ENCODE peak calls at places on chromosomes 13 and 19, in eight cellular contexts. One of them, this sample, is unnamed.

GRCh38 chr19:58518261-58519086 is 1.1 kb downstream of the ZBTB45 start:
- DNase-seq in brain microvascular endothelial cell: no peak
- DNase-seq in right atrium auricular region: no peak
- DNase-seq in cardiac muscle cell: no peak
- DNase-seq in fibroblast of lung: no peak
- DNase-seq in tibial artery: no peak
- DNase-seq in AG09309: no peak
- DNase-seq in CD8-positive, alpha-beta T cell: no peak
- DNase-seq in this sample: no peak

GRCh38 chr13:21326155-21327030 is 132.7 kb downstream of the ZDHHC20 start:
- DNase-seq in fibroblast of lung: peak
- DNase-seq in brain microvascular endothelial cell: peak
- DNase-seq in tibial artery: no peak
- DNase-seq in right atrium auricular region: no peak
- DNase-seq in CD8-positive, alpha-beta T cell: peak
- DNase-seq in AG09309: peak
- DNase-seq in cardiac muscle cell: peak
- DNase-seq in this sample: peak

GRCh38 chr13:109297628-109298027 is 488.8 kb downstream of the IRS2 start:
- DNase-seq in tibial artery: no peak
- DNase-seq in AG09309: peak
- DNase-seq in CD8-positive, alpha-beta T cell: no peak
- DNase-seq in fibroblast of lung: peak
- DNase-seq in right atrium auricular region: no peak
- DNase-seq in brain microvascular endothelial cell: peak
- DNase-seq in cardiac muscle cell: no peak
- DNase-seq in this sample: peak

GRCh38 chr19:21694171-21694906 is 73.0 kb downstream of the ZNF100 start:
- DNase-seq in brain microvascular endothelial cell: no peak
- DNase-seq in tibial artery: no peak
- DNase-seq in fibroblast of lung: no peak
- DNase-seq in AG09309: no peak
- DNase-seq in CD8-positive, alpha-beta T cell: no peak
- DNase-seq in right atrium auricular region: no peak
- DNase-seq in cardiac muscle cell: no peak
- DNase-seq in this sample: no peak

GRCh38 chr13:29624997-29625396 is 29.5 kb upstream of the SLC7A1 start:
- DNase-seq in cardiac muscle cell: no peak
- DNase-seq in brain microvascular endothelial cell: no peak
- DNase-seq in AG09309: no peak
- DNase-seq in CD8-positive, alpha-beta T cell: no peak
- DNase-seq in fibroblast of lung: no peak
- DNase-seq in right atrium auricular region: no peak
- DNase-seq in tibial artery: no peak
- DNase-seq in this sample: no peak

GRCh38 chr13:42968906-42969305 is 23.1 kb downstream of the EPSTI1 start:
- DNase-seq in cardiac muscle cell: no peak
- DNase-seq in tibial artery: no peak
- DNase-seq in right atrium auricular region: no peak
- DNase-seq in CD8-positive, alpha-beta T cell: no peak
- DNase-seq in fibroblast of lung: no peak
- DNase-seq in brain microvascular endothelial cell: no peak
- DNase-seq in AG09309: no peak
- DNase-seq in this sample: no peak

GRCh38 chr19:49786432-49786831 is 19.6 kb downstream of the AP2A1 start:
- DNase-seq in fibroblast of lung: peak
- DNase-seq in right atrium auricular region: peak
- DNase-seq in cardiac muscle cell: peak
- DNase-seq in CD8-positive, alpha-beta T cell: no peak
- DNase-seq in brain microvascular endothelial cell: peak
- DNase-seq in tibial artery: peak
- DNase-seq in AG09309: peak
- DNase-seq in this sample: peak

GRCh38 chr13:30774214-30774730 is 38.9 kb downstream of the ALOX5AP start:
- DNase-seq in AG09309: no peak
- DNase-seq in fibroblast of lung: no peak
- DNase-seq in CD8-positive, alpha-beta T cell: no peak
- DNase-seq in tibial artery: no peak
- DNase-seq in right atrium auricular region: no peak
- DNase-seq in brain microvascular endothelial cell: no peak
- DNase-seq in cardiac muscle cell: no peak
- DNase-seq in this sample: no peak

GRCh38 chr13:112065867-112066623 is 904 bp upstream of the SOX1 start:
- DNase-seq in brain microvascular endothelial cell: no peak
- DNase-seq in right atrium auricular region: no peak
- DNase-seq in CD8-positive, alpha-beta T cell: no peak
- DNase-seq in AG09309: no peak
- DNase-seq in fibroblast of lung: no peak
- DNase-seq in tibial artery: no peak
- DNase-seq in cardiac muscle cell: no peak
- DNase-seq in this sample: no peak

DNA sequence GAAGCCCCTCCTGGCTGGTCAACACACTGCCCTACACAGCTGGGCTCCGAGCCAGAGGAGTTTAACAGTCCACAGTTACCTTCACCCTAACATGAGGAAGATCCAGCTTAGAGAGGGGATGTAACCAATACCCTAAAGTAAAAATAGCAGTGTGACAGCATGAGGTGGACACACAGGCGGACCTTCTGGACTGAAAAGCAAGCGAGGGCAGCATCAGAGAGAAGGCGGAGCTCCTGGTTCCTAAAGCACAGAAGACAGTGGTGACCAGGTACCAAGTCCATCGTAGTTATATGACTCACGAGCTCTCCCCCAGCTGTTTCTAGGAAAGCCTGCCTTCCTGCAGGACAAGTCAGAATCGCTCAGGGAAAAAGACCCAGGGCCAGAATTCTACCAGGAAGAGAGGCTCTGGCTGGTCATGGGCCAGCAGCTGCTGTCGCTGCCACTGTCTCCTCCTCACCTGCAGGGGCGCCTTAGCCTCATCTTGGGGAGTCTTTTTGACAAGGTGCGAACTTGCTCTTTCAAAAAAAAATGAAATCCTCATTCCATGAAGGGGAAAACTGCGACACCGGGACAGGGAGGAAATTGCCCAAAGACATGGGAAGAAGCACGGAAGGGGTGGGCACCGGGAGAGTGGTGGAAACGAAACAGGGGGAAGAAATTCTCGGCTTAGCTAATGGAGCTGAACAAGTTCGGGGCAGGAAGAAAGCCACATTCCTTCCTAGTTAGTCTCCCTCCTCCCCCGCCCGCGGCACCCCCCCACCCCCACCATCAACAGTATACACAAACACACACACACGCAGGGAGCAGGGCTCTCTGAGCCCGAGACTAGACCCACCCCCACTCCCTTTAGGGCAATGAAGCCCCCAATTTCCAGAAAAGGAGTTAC is 1.7 kb downstream of the ELL start:
- DNase-seq in cardiac muscle cell: peak
- DNase-seq in brain microvascular endothelial cell: peak
- DNase-seq in fibroblast of lung: peak
- DNase-seq in CD8-positive, alpha-beta T cell: peak
- DNase-seq in AG09309: no peak
- DNase-seq in right atrium auricular region: peak
- DNase-seq in tibial artery: peak
- DNase-seq in this sample: peak
- TF ChIP-seq CTCF in cardiac muscle cell: peak
- TF ChIP-seq CTCF in brain microvascular endothelial cell: peak
- TF ChIP-seq CTCF in fibroblast of lung: peak
- TF ChIP-seq CTCF in CD8-positive, alpha-beta T cell: peak
- TF ChIP-seq CTCF in AG09309: peak
- TF ChIP-seq CTCF in right atrium auricular region: peak
- TF ChIP-seq CTCF in tibial artery: peak
- TF ChIP-seq CTCF in this sample: peak

GRCh38 chr19:12784871-12785430 is 6.3 kb upstream of the JUNB start:
- DNase-seq in brain microvascular endothelial cell: no peak
- DNase-seq in CD8-positive, alpha-beta T cell: no peak
- DNase-seq in tibial artery: no peak
- DNase-seq in AG09309: no peak
- DNase-seq in cardiac muscle cell: no peak
- DNase-seq in right atrium auricular region: no peak
- DNase-seq in fibroblast of lung: no peak
- DNase-seq in this sample: peak
- H3K4me3 ChIP-seq in brain microvascular endothelial cell: no peak
- H3K4me3 ChIP-seq in CD8-positive, alpha-beta T cell: no peak
- H3K4me3 ChIP-seq in tibial artery: no peak
- H3K4me3 ChIP-seq in AG09309: no peak
- H3K4me3 ChIP-seq in cardiac muscle cell: no peak
- H3K4me3 ChIP-seq in right atrium auricular region: no peak
- H3K4me3 ChIP-seq in fibroblast of lung: no peak
- H3K4me3 ChIP-seq in this sample: no peak

GRCh38 chr19:5191091-5191490 is 149.5 kb downstream of the PTPRS start:
- DNase-seq in cardiac muscle cell: no peak
- DNase-seq in AG09309: no peak
- DNase-seq in right atrium auricular region: no peak
- DNase-seq in fibroblast of lung: peak
- DNase-seq in brain microvascular endothelial cell: no peak
- DNase-seq in CD8-positive, alpha-beta T cell: no peak
- DNase-seq in tibial artery: no peak
- DNase-seq in this sample: no peak
- TF ChIP-seq CTCF in cardiac muscle cell: no peak
- TF ChIP-seq CTCF in AG09309: no peak
- TF ChIP-seq CTCF in right atrium auricular region: no peak
- TF ChIP-seq CTCF in fibroblast of lung: no peak
- TF ChIP-seq CTCF in brain microvascular endothelial cell: no peak
- TF ChIP-seq CTCF in CD8-positive, alpha-beta T cell: no peak
- TF ChIP-seq CTCF in tibial artery: no peak
- TF ChIP-seq CTCF in this sample: no peak

DNA sequence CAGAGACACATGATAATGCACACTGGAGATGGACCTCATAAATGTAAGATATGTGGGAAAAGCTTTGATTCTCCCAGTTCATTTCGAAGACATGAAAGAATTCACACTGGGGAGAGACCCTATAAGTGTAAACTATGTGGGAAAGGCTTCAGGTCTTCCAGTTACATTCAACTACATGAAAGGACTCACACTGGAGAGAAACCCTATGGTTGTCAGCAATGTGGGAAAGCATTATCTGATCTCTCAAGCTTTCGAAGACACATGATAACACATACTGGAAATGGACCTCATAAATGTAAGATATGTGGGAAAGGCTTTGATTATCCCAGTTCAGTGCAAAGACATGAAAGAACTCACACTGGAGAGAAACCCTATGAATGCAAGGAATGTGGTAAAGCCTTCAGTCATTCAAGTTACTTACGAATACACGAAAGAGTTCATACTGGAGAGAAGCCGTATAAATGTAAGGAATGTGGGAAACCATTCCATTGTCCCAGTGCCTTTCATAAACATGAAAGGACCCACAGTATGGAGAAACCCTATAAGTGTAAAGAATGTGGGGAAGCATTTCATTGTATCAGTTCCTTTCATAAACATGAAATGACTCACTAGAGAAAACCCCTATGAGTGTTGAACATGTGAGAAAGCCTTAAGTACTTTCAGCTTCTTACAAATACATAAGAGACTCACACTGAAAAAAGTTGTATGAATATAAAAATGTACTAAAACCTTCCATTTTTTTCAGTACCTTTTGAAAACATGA is 14.7 kb downstream of the ZNF441 start:
- DNase-seq in tibial artery: no peak
- DNase-seq in fibroblast of lung: peak
- DNase-seq in CD8-positive, alpha-beta T cell: no peak
- DNase-seq in brain microvascular endothelial cell: no peak
- DNase-seq in right atrium auricular region: no peak
- DNase-seq in cardiac muscle cell: no peak
- DNase-seq in AG09309: no peak
- DNase-seq in this sample: peak
- H3K4me3 ChIP-seq in tibial artery: no peak
- H3K4me3 ChIP-seq in fibroblast of lung: no peak
- H3K4me3 ChIP-seq in CD8-positive, alpha-beta T cell: peak
- H3K4me3 ChIP-seq in brain microvascular endothelial cell: no peak
- H3K4me3 ChIP-seq in right atrium auricular region: no peak
- H3K4me3 ChIP-seq in cardiac muscle cell: no peak
- H3K4me3 ChIP-seq in AG09309: no peak
- H3K4me3 ChIP-seq in this sample: no peak

DNA sequence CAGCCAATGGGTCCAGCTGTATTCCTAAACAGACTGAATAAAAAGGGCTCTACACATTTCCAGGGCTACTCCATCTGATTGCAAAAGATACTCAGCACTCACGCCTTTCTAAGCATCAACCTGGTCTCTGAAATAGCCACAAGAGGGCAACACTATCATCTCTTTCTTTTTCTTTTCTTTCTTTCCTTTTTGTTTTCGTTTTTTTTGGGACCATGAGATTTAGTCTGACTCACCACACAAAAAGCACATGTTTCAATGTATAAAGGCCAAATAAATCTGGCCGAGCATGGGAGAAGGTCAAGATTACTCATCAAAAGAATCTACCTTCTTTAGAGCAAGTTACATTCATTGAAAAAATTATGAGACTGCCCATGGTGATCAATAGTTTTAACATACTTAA is 805.6 kb upstream of the ARGLU1 start:
- DNase-seq in tibial artery: no peak
- DNase-seq in AG09309: peak
- DNase-seq in cardiac muscle cell: peak
- DNase-seq in brain microvascular endothelial cell: peak
- DNase-seq in fibroblast of lung: peak
- DNase-seq in right atrium auricular region: no peak
- DNase-seq in CD8-positive, alpha-beta T cell: no peak
- DNase-seq in this sample: peak
- TF ChIP-seq CTCF in tibial artery: peak
- TF ChIP-seq CTCF in AG09309: peak
- TF ChIP-seq CTCF in cardiac muscle cell: peak
- TF ChIP-seq CTCF in brain microvascular endothelial cell: peak
- TF ChIP-seq CTCF in fibroblast of lung: peak
- TF ChIP-seq CTCF in right atrium auricular region: no peak
- TF ChIP-seq CTCF in CD8-positive, alpha-beta T cell: no peak
- TF ChIP-seq CTCF in this sample: peak

GRCh38 chr13:35255241-35255640 is 221.2 kb downstream of the MAB21L1 start:
- DNase-seq in brain microvascular endothelial cell: no peak
- DNase-seq in fibroblast of lung: no peak
- DNase-seq in tibial artery: no peak
- DNase-seq in CD8-positive, alpha-beta T cell: no peak
- DNase-seq in right atrium auricular region: no peak
- DNase-seq in cardiac muscle cell: no peak
- DNase-seq in AG09309: no peak
- DNase-seq in this sample: no peak
- H3K4me3 ChIP-seq in brain microvascular endothelial cell: no peak
- H3K4me3 ChIP-seq in fibroblast of lung: no peak
- H3K4me3 ChIP-seq in tibial artery: no peak
- H3K4me3 ChIP-seq in CD8-positive, alpha-beta T cell: no peak
- H3K4me3 ChIP-seq in right atrium auricular region: no peak
- H3K4me3 ChIP-seq in cardiac muscle cell: no peak
- H3K4me3 ChIP-seq in AG09309: no peak
- H3K4me3 ChIP-seq in this sample: no peak

DNA sequence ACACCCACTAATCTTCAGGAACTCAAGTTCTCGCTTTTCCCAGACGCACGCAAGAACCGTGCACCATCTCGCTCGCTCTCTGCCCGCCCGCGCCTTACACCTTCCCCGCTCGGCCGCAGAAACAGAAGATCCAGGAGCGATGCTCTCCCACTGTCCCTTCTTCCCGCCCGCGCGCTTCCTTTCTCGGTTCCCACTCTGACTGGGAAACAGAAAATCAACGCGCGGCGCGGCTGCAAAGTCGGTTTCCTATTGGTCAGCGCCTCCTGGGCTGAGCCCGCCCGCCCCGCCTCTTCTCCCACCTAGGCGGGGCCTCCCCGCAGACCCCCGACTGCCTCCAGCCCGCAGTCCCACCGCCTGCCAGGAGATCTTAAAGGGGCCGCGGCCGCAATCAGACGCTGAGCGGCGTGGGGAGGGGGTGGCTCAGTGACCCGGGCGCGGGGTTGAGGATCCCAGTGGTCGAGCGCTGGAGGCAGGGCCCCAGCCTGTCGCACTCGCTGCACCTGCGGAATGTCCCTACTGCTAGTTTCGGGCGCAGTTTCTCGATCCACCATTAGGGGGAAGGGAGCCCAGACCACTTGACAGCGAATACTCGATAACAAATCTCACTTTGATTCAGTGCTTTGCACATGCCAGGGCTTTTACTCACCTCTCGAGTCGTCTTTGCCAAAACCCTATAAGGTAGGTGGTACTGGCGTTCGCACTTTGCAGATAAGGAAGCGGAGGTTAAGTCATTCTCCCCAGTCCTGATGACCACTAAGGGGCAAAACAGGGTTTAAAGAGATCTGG is 700 bp upstream of the SLC25A23 start:
- DNase-seq in AG09309: peak
- DNase-seq in right atrium auricular region: peak
- DNase-seq in CD8-positive, alpha-beta T cell: peak
- DNase-seq in cardiac muscle cell: peak
- DNase-seq in fibroblast of lung: peak
- DNase-seq in tibial artery: peak
- DNase-seq in brain microvascular endothelial cell: peak
- DNase-seq in this sample: peak
- TF ChIP-seq CTCF in AG09309: peak
- TF ChIP-seq CTCF in right atrium auricular region: peak
- TF ChIP-seq CTCF in CD8-positive, alpha-beta T cell: peak
- TF ChIP-seq CTCF in cardiac muscle cell: peak
- TF ChIP-seq CTCF in fibroblast of lung: peak
- TF ChIP-seq CTCF in tibial artery: peak
- TF ChIP-seq CTCF in brain microvascular endothelial cell: peak
- TF ChIP-seq CTCF in this sample: peak